ENCODE peak calls at places on chromosomes 13 and 19, in seven cellular contexts. B is activated CD4-positive, alpha-beta T cell treated with anti-CD3 and anti-CD28 coated beads for 48 hours; V is DND-41; A is NCI-H748 treated with DMSO at 0.1 percent for 48 hours; I is C1 segment of cervical spinal cord; O is left cardiac atrium; M is NB4. Y is an unnamed sample.

GRCh38 chr19:40249781-40250180 is 23.3 kb upstream of the CCNP start:
- DNase-seq in A (no peak), B (no peak), O (no peak), M (no peak), I (no peak), V (no peak), Y (no peak)

GRCh38 chr19:907183-907853 is 5.7 kb downstream of the R3HDM4 start:
- DNase-seq in A (no peak), M (no peak), B (peak; percentile 52), I (no peak), O (no peak), V (no peak), Y (no peak)

GRCh38 chr13:102729560-102730275 is 34.9 kb upstream of the METTL21C start:
- DNase-seq in O (no peak), B (no peak), A (peak; percentile 17), I (no peak), M (no peak), V (no peak), Y (no peak)

GRCh38 chr13:65594255-65594654 is 1635.9 kb downstream of the PCDH9 start:
- DNase-seq in B (no peak), V (no peak), A (no peak), M (no peak), I (no peak), O (no peak), Y (no peak)

GRCh38 chr19:33447336-33448158 is 74.0 kb downstream of the CEBPG start:
- DNase-seq in M (no peak), V (no peak), B (no peak), I (no peak), O (peak; percentile 14), A (no peak), Y (no peak)

GRCh38 chr19:11089254-11090013 is at the start of gene LDLR:
- DNase-seq in I (peak; percentile 78), V (peak; percentile 89), A (peak; percentile 66), B (peak; percentile 90), O (peak; percentile 90), M (peak; percentile 94), Y (peak; percentile 79)

GRCh38 chr19:36141039-36141914 is 1.4 kb downstream of the CAPNS1 start:
- DNase-seq in M (peak; percentile 74), A (peak; percentile 91), V (peak; percentile 87), O (peak; percentile 89), I (peak; percentile 42), B (peak; percentile 95), Y (peak; percentile 94)

GRCh38 chr13:72850959-72851677 is 69.2 kb downstream of the PIBF1 start:
- DNase-seq in I (no peak), A (no peak), O (no peak), V (no peak), M (no peak), B (no peak), Y (no peak)

GRCh38 chr19:1065606-1066109 is 1.3 kb upstream of the ARHGAP45 start:
- DNase-seq in I (no peak), M (no peak), V (no peak), B (no peak), A (no peak), O (no peak), Y (no peak)

GRCh38 chr13:114013336-114013735 is 39.5 kb upstream of the C13orf46 start:
- DNase-seq in O (no peak), I (no peak), A (no peak), M (no peak), B (no peak), V (no peak), Y (no peak)

GRCh38 chr19:13428352-13428751 is 77.9 kb downstream of the CACNA1A start:
- DNase-seq in M (peak; percentile 22), B (peak; percentile 33), I (no peak), O (no peak), V (peak; percentile 10), A (no peak), Y (no peak)

GRCh38 chr19:48806818-48807589 is 3.8 kb downstream of the BCAT2 start:
- DNase-seq in I (no peak), O (no peak), M (peak; percentile 63), V (peak; percentile 64), B (no peak), A (no peak), Y (peak; percentile 21)

GRCh38 chr13:32638739-32639138 is 52.5 kb downstream of the PDS5B start:
- DNase-seq in I (no peak), V (no peak), M (peak; percentile 26), A (no peak), B (peak; percentile 24), O (no peak), Y (no peak)

GRCh38 chr19:48853483-48853882 is 14.9 kb downstream of the PLEKHA4 start:
- DNase-seq in O (no peak), V (no peak), I (no peak), M (no peak), A (no peak), B (no peak), Y (no peak)

GRCh38 chr19:36152061-36152885 is at the start of gene COX7A1:
- DNase-seq in I (no peak), O (peak; percentile 84), V (no peak), B (no peak), A (no peak), M (no peak), Y (no peak)

GRCh38 chr19:7554990-7555864 is 19.7 kb downstream of the PNPLA6 start:
- DNase-seq in A (no peak), O (no peak), V (peak; percentile 31), M (no peak), B (peak; percentile 67), I (no peak), Y (no peak)

GRCh38 chr13:107367258-107367657 is 799.3 kb upstream of the ARGLU1 start:
- DNase-seq in I (no peak), V (no peak), M (no peak), B (no peak), A (no peak), O (no peak), Y (no peak)

GRCh38 chr19:3982701-3983541 is 2.3 kb downstream of the EEF2 start:
- DNase-seq in I (no peak), A (no peak), M (peak; percentile 11), V (no peak), B (peak; percentile 27), O (no peak), Y (no peak)

GRCh38 chr19:55247621-55248099 is 11.2 kb downstream of the PPP6R1 start:
- DNase-seq in M (peak; percentile 58), O (peak; percentile 60), I (no peak), A (no peak), V (no peak), B (no peak), Y (no peak)

GRCh38 chr19:13104848-13105646 is 2.4 kb upstream of the LYL1 start:
- DNase-seq in A (no peak), M (no peak), O (no peak), B (peak; percentile 42), I (no peak), V (no peak), Y (no peak)

GRCh38 chr19:46471116-46471733 is at the start of gene PNMA8A:
- DNase-seq in A (peak; percentile 94), I (peak; percentile 67), B (no peak), M (no peak), V (no peak), O (peak; percentile 88), Y (peak; percentile 86)

GRCh38 chr19:10517760-10518443 is 655 bp upstream of the S1PR5 start:
- DNase-seq in A (peak; percentile 30), O (no peak), V (no peak), B (peak; percentile 19), I (peak; percentile 78), M (peak; percentile 70), Y (peak; percentile 75)

GRCh38 chr19:13039211-13039789 is 44.0 kb downstream of the NFIX start:
- DNase-seq in O (no peak), V (no peak), B (no peak), I (peak; percentile 20), M (no peak), A (no peak), Y (no peak)

Y was measured in NCI-H2227 treated with DMSO at 0.1 percent for 48 hours.